ENCODE peak calls at places on chromosomes 11 and 22, in ten cellular contexts. T is amygdala; N is CD4-positive, alpha-beta T cell; U is Panc1; J is cardiac muscle cell; R is MM.1S; S is activated B cell treated with CpG ODN at 0.5 μM for 24 hours; Q is NCI-H510A treated with DMSO at 0.1 percent for 48 hours; H is H9; M is uterus. O is an unnamed sample.
A peak's percentile ranks its signal among the peaks of the same experiment; 100 is the strongest.

GRCh38 chr22:31659246-31659645 is 2.8 kb downstream of the PISD start:
- DNase-seq in T (no peak), H (no peak), R (no peak), M (no peak), J (no peak), S (no peak), U (no peak), N (no peak), Q (no peak), O (no peak)

GRCh38 chr22:41345807-41346335 is 35.9 kb upstream of the TEF start:
- DNase-seq in U (no peak), Q (no peak), R (no peak), S (no peak), M (no peak), T (no peak), H (no peak), J (no peak), N (no peak), O (no peak)

GRCh38 chr11:31455177-31455576 is 54.2 kb downstream of the IMMP1L start:
- DNase-seq in T (no peak), N (no peak), M (no peak), S (no peak), J (no peak), Q (no peak), U (no peak), R (no peak), H (no peak), O (no peak)

GRCh38 chr11:69312418-69313399 is 18.8 kb downstream of the MYEOV start:
- DNase-seq in S (peak; percentile 13), T (no peak), N (no peak), H (no peak), R (no peak), Q (no peak), J (peak; percentile 77), M (no peak), U (no peak), O (no peak)

GRCh38 chr11:130272336-130272735 is 42.4 kb downstream of the ZBTB44 start:
- DNase-seq in T (no peak), R (no peak), U (no peak), S (no peak), H (no peak), N (no peak), Q (no peak), M (no peak), J (no peak), O (no peak)

GRCh38 chr11:128865490-128865889 is 1.6 kb downstream of the KCNJ1 start:
- DNase-seq in S (no peak), Q (no peak), N (no peak), T (no peak), M (no peak), J (no peak), R (no peak), H (no peak), U (no peak), O (no peak)

GRCh38 chr11:134333951-134334350 is 2.2 kb downstream of the GLB1L2 start:
- DNase-seq in R (no peak), U (no peak), M (no peak), J (no peak), S (no peak), N (no peak), H (no peak), T (no peak), Q (no peak), O (no peak)

GRCh38 chr11:95338430-95338991 is 107.5 kb upstream of the SESN3 start:
- DNase-seq in J (peak; percentile 91), R (no peak), N (no peak), Q (no peak), T (peak; percentile 60), H (no peak), U (no peak), M (peak; percentile 95), S (no peak), O (no peak)

GRCh38 chr11:44574620-44575287 is 9.3 kb downstream of the CD82 start:
- DNase-seq in Q (no peak), H (no peak), M (no peak), S (no peak), R (peak; percentile 38), N (no peak), U (no peak), J (peak; percentile 92), T (no peak), O (no peak)

GRCh38 chr22:46696614-46697013 is 41.4 kb downstream of the CERK start:
- DNase-seq in Q (no peak), T (no peak), J (no peak), U (no peak), R (no peak), N (no peak), H (no peak), S (no peak), M (no peak), O (no peak)

GRCh38 chr11:35918716-35919115 is 25.1 kb upstream of the LDLRAD3 start:
- DNase-seq in M (no peak), Q (no peak), R (no peak), H (no peak), N (no peak), S (no peak), J (no peak), T (no peak), U (no peak), O (no peak)

GRCh38 chr11:110349109-110349996 is 52.9 kb upstream of the RDX start:
- DNase-seq in M (no peak), T (no peak), N (no peak), U (no peak), R (peak; percentile 44), S (no peak), J (peak; percentile 8), Q (no peak), H (no peak), O (no peak)

GRCh38 chr11:37817727-37818270 is 1219.8 kb upstream of the RAG2 start:
- DNase-seq in Q (no peak), S (no peak), M (no peak), N (no peak), R (no peak), H (no peak), T (no peak), U (no peak), J (no peak), O (no peak)

GRCh38 chr11:79212711-79213110 is 228.1 kb downstream of the TENM4 start:
- DNase-seq in N (no peak), T (no peak), H (peak; percentile 41), S (no peak), M (no peak), J (no peak), Q (no peak), U (no peak), R (no peak), O (no peak)

GRCh38 chr22:45450931-45451651 is 37.6 kb downstream of the RIBC2 start:
- DNase-seq in Q (no peak), S (no peak), N (no peak), R (no peak), U (no peak), T (no peak), J (peak; percentile 88), H (no peak), M (peak; percentile 78), O (no peak)

GRCh38 chr11:10657308-10658271 is 36.0 kb downstream of the IRAG1 start:
- DNase-seq in S (no peak), U (no peak), H (no peak), M (no peak), R (peak; percentile 89), T (no peak), Q (no peak), J (peak; percentile 82), N (no peak), O (no peak)

GRCh38 chr11:114257621-114258558 is 38.3 kb upstream of the NNMT start:
- DNase-seq in S (no peak), T (peak; percentile 36), J (peak; percentile 69), U (no peak), M (peak; percentile 84), Q (no peak), H (peak; percentile 46), R (no peak), N (no peak), O (peak; percentile 85)

GRCh38 chr11:86219291-86220193 is 25.0 kb upstream of the EED start:
- DNase-seq in J (no peak), S (no peak), T (no peak), N (no peak), R (no peak), H (no peak), M (no peak), Q (no peak), U (no peak), O (no peak)

GRCh38 chr11:67044496-67044895 is 12.2 kb upstream of the RHOD start:
- DNase-seq in J (no peak), T (no peak), Q (no peak), N (no peak), H (no peak), U (no peak), R (no peak), M (no peak), S (no peak), O (peak; percentile 79)

GRCh38 chr22:39234867-39235687 is 9.7 kb downstream of the PDGFB start:
- DNase-seq in U (no peak), H (no peak), R (no peak), S (no peak), N (no peak), M (no peak), T (no peak), Q (no peak), J (no peak), O (peak; percentile 88)

GRCh38 chr11:133343951-133344350 is 188.3 kb downstream of the OPCML start:
- DNase-seq in S (no peak), R (no peak), T (no peak), M (no peak), N (no peak), U (no peak), J (no peak), H (no peak), Q (no peak), O (no peak)

GRCh38 chr11:110093407-110094297 is 460 bp downstream of the ZC3H12C start:
- DNase-seq in Q (peak; percentile 26), S (peak; percentile 39), J (peak; percentile 77), U (no peak), N (no peak), H (peak; percentile 40), R (peak; percentile 56), T (peak; percentile 71), M (peak; percentile 67), O (peak; percentile 82)

GRCh38 chr11:56799691-56800090 is 51.2 kb upstream of the OR9G4 start:
- DNase-seq in Q (no peak), T (no peak), J (no peak), H (no peak), N (no peak), R (no peak), S (no peak), U (no peak), M (no peak), O (no peak)

GRCh38 chr22:43376765-43377485 is 33.8 kb upstream of the SCUBE1 start:
- DNase-seq in N (no peak), M (no peak), R (no peak), H (no peak), S (no peak), T (no peak), U (no peak), J (peak; percentile 25), Q (no peak), O (peak; percentile 16)

GRCh38 chr11:126135182-126136176 is 72.8 kb upstream of the CDON start:
- DNase-seq in T (no peak), J (peak; percentile 29), R (no peak), S (no peak), N (no peak), H (no peak), Q (no peak), M (no peak), U (no peak), O (no peak)

GRCh38 chr22:26561756-26562417 is 28.0 kb downstream of the TPST2 start:
- DNase-seq in J (no peak), R (no peak), H (no peak), U (no peak), Q (no peak), T (peak; percentile 28), N (no peak), M (no peak), S (no peak), O (no peak)

GRCh38 chr11:35303596-35304392 is 115.6 kb downstream of the SLC1A2 start:
- DNase-seq in M (peak; percentile 87), R (no peak), S (no peak), T (peak; percentile 56), U (no peak), J (peak; percentile 95), H (no peak), Q (no peak), N (no peak), O (peak; percentile 87)